ENCODE peak calls at places on chromosome 13, in eight cellular contexts. V is stimulated activated CD4-positive, alpha-beta T cell treated with anti-CD3 and anti-CD28 coated beads, Interleukin-2, amount 100 ng/mL, for 24 hours; F is lower leg skin; R is NCI-H345; Y is amygdala; P is RCC 7860; X is sciatic nerve; W is ELF-1. N is an unnamed sample.

GRCh38 chr13:100333141-100333540 is 244.2 kb downstream of the PCCA start:
- DNase-seq in V (no peak), P (no peak), W (no peak), R (no peak), Y (no peak), X (no peak), F (no peak), N (no peak)

GRCh38 chr13:46089213-46089612 is 15.6 kb downstream of the CPB2 start:
- DNase-seq in X (no peak), F (no peak), Y (no peak), P (no peak), W (no peak), R (no peak), V (no peak), N (no peak)

GRCh38 chr13:46679369-46680180 is 117.4 kb downstream of the ESD start:
- DNase-seq in R (no peak), X (no peak), V (no peak), P (no peak), F (no peak), Y (no peak), W (no peak), N (no peak)

GRCh38 chr13:95403349-95404140 is 102.3 kb upstream of the ABCC4 start:
- DNase-seq in V (peak; percentile 10), X (no peak), P (no peak), Y (peak; percentile 15), F (no peak), R (no peak), W (peak; percentile 84), N (no peak)

GRCh38 chr13:38685974-38686571 is 804 bp upstream of the FREM2 start:
- DNase-seq in W (peak; percentile 91), Y (no peak), V (no peak), F (no peak), P (no peak), X (no peak), R (peak; percentile 59), N (peak; percentile 11)

GRCh38 chr13:112965573-112966115 is 3.4 kb upstream of the MCF2L start:
- DNase-seq in F (no peak), X (peak; percentile 42), Y (no peak), P (no peak), R (no peak), V (no peak), W (no peak), N (no peak)

GRCh38 chr13:42110410-42111155 is 62.1 kb downstream of the DGKH start:
- DNase-seq in P (peak; percentile 68), F (no peak), R (peak; percentile 50), V (peak; percentile 11), W (no peak), X (no peak), Y (no peak), N (peak; percentile 67)

GRCh38 chr13:26934096-26934495 is 173.5 kb upstream of the GPR12 start:
- DNase-seq in P (no peak), V (no peak), W (no peak), Y (no peak), R (no peak), F (peak; percentile 70), X (no peak), N (no peak)

GRCh38 chr13:111791131-111791530 is 275.8 kb upstream of the SOX1 start:
- DNase-seq in R (no peak), V (no peak), X (no peak), Y (no peak), P (no peak), W (no peak), F (no peak), N (no peak)

GRCh38 chr13:111626371-111627305 is 306.2 kb downstream of the TEX29 start:
- DNase-seq in P (no peak), R (no peak), X (no peak), W (no peak), F (peak; percentile 82), V (no peak), Y (peak; percentile 27), N (peak; percentile 98)

GRCh38 chr13:33158830-33159229 is 126.7 kb downstream of the STARD13 start:
- DNase-seq in Y (no peak), V (no peak), X (no peak), W (no peak), P (no peak), R (no peak), F (no peak), N (no peak)

GRCh38 chr13:99265823-99266426 is 7.7 kb upstream of the GPR18 start:
- DNase-seq in X (no peak), F (no peak), P (peak; percentile 25), W (no peak), R (peak; percentile 21), V (no peak), Y (no peak), N (peak; percentile 84)

GRCh38 chr13:106063591-106064308 is 471.7 kb downstream of the EFNB2 start:
- DNase-seq in F (no peak), Y (no peak), V (no peak), W (no peak), X (no peak), P (peak; percentile 68), R (no peak), N (no peak)

GRCh38 chr13:79312456-79312855 is 93.6 kb downstream of the RBM26 start:
- DNase-seq in P (no peak), W (no peak), F (no peak), X (no peak), Y (no peak), R (no peak), V (no peak), N (no peak)

GRCh38 chr13:43383488-43384165 is 360.2 kb downstream of the DNAJC15 start:
- DNase-seq in X (no peak), F (no peak), R (peak; percentile 47), P (no peak), V (no peak), W (no peak), Y (no peak), N (no peak)

GRCh38 chr13:39773833-39774232 is 118.4 kb downstream of the COG6 start:
- DNase-seq in V (no peak), W (no peak), Y (no peak), R (no peak), F (no peak), P (peak; percentile 17), X (no peak), N (no peak)

GRCh38 chr13:43546821-43547220 is 240.0 kb downstream of the ENOX1 start:
- DNase-seq in F (no peak), P (no peak), X (no peak), R (no peak), W (peak; percentile 11), Y (no peak), V (no peak), N (no peak)

GRCh38 chr13:58827904-58828303 is 1196.4 kb downstream of the PCDH17 start:
- DNase-seq in R (no peak), W (no peak), Y (no peak), P (no peak), V (no peak), X (no peak), F (no peak), N (no peak)

GRCh38 chr13:70960841-70961443 is 852.7 kb upstream of the KLHL1 start:
- DNase-seq in X (no peak), F (no peak), V (no peak), Y (no peak), P (peak; percentile 11), R (peak; percentile 55), W (no peak), N (no peak)

GRCh38 chr13:76512676-76513277 is 373.4 kb downstream of the KCTD12 start:
- DNase-seq in V (no peak), Y (no peak), R (peak; percentile 69), P (no peak), X (no peak), F (no peak), W (no peak), N (no peak)

GRCh38 chr13:57063007-57063406 is 77.7 kb upstream of the PRR20A start:
- DNase-seq in V (no peak), W (peak; percentile 25), X (no peak), F (peak; percentile 71), P (no peak), R (no peak), Y (no peak), N (no peak)

GRCh38 chr13:22064854-22065646 is 394.2 kb downstream of the FGF9 start:
- DNase-seq in X (no peak), W (peak; percentile 41), R (no peak), F (no peak), Y (no peak), V (no peak), P (no peak), N (no peak)

GRCh38 chr13:43156916-43157315 is 133.5 kb downstream of the DNAJC15 start:
- DNase-seq in V (no peak), X (no peak), P (no peak), R (no peak), Y (no peak), F (peak; percentile 31), W (no peak), N (no peak)

GRCh38 chr13:19178901-19179593 is 2.6 kb downstream of the TUBA3C start:
- DNase-seq in W (no peak), Y (no peak), P (no peak), F (peak; percentile 58), R (no peak), V (no peak), X (peak; percentile 6), N (no peak)

GRCh38 chr13:112444416-112445399 is 68.6 kb downstream of the SPACA7 start:
- DNase-seq in F (peak; percentile 77), X (no peak), R (no peak), W (no peak), V (no peak), Y (no peak), P (no peak), N (no peak)

GRCh38 chr13:80338781-80339577 is 1.9 kb downstream of the SPRY2 start:
- DNase-seq in X (peak; percentile 85), F (peak; percentile 94), V (peak; percentile 17), W (peak; percentile 88), R (peak; percentile 10), Y (peak; percentile 56), P (peak; percentile 19), N (no peak)

GRCh38 chr13:83883061-83883523 is 818 bp upstream of the SLITRK1 start:
- DNase-seq in X (no peak), V (no peak), W (peak; percentile 27), P (no peak), F (no peak), R (no peak), Y (no peak), N (no peak)

GRCh38 chr13:23851106-23851505 is 38.1 kb downstream of the MIPEP start:
- DNase-seq in R (no peak), X (no peak), P (no peak), Y (no peak), W (no peak), V (no peak), F (no peak), N (no peak)

GRCh38 chr13:73914119-73914518 is 220.1 kb downstream of the KLF12 start:
- DNase-seq in V (no peak), X (no peak), F (no peak), W (peak; percentile 36), P (no peak), Y (no peak), R (no peak), N (no peak)

N was measured in DMS79 treated with DMSO at 0.1 percent for 48 hours.